ENCODE peak calls at places on chromosomes 11 and 22, in seven cellular contexts. F, R, L, Y, A, V and X are unnamed samples.

GRCh38 chr22:22926359-22927195 is 39.0 kb downstream of the IGLL5 start:
- DNase-seq in A (no peak), R (no peak), Y (no peak), L (no peak), F (no peak), V (no peak), X (no peak)

GRCh38 chr11:122733301-122733686 is 77.8 kb downstream of the UBASH3B start:
- DNase-seq in V (peak), A (no peak), F (peak), Y (peak), R (no peak), L (peak), X (peak)

GRCh38 chr11:103608566-103608965 is 427.9 kb upstream of the DDI1 start:
- DNase-seq in A (no peak), Y (no peak), L (peak), F (no peak), R (no peak), V (no peak), X (peak)

GRCh38 chr11:122618927-122619326 is 36.6 kb upstream of the UBASH3B start:
- DNase-seq in V (no peak), R (no peak), F (no peak), L (no peak), Y (no peak), A (no peak), X (no peak)

GRCh38 chr11:76903325-76903724 is 42.6 kb downstream of the ACER3 start:
- DNase-seq in L (no peak), F (no peak), Y (no peak), R (no peak), V (no peak), A (no peak), X (no peak)

GRCh38 chr22:41987276-41987675 is 11.3 kb upstream of the WBP2NL start:
- DNase-seq in R (no peak), A (peak), V (no peak), F (no peak), Y (no peak), L (no peak), X (no peak)

GRCh38 chr11:114478768-114479167 is 39.5 kb downstream of the REXO2 start:
- DNase-seq in V (no peak), R (no peak), A (no peak), L (no peak), Y (no peak), F (no peak), X (no peak)

GRCh38 chr11:61503135-61503770 is 5.3 kb upstream of the LRRC10B start:
- DNase-seq in A (no peak), Y (no peak), L (no peak), V (no peak), F (no peak), R (no peak), X (no peak)

GRCh38 chr22:23801238-23801821 is 14.6 kb downstream of the SMARCB1 start:
- DNase-seq in R (no peak), L (no peak), Y (no peak), F (no peak), V (no peak), A (no peak), X (no peak)

GRCh38 chr22:27435839-27436581 is 365.5 kb downstream of the MN1 start:
- DNase-seq in A (no peak), R (no peak), L (peak), F (peak), Y (peak), V (no peak), X (peak)

GRCh38 chr11:4063348-4063747 is 31.3 kb upstream of the RRM1 start:
- DNase-seq in R (no peak), A (no peak), F (no peak), L (peak), Y (no peak), V (no peak), X (no peak)

GRCh38 chr22:44571566-44572413 is 73.8 kb upstream of the RTL6 start:
- DNase-seq in V (no peak), R (no peak), L (no peak), Y (no peak), F (no peak), A (peak), X (no peak)

GRCh38 chr11:128862421-128862820 is 4.7 kb downstream of the KCNJ1 start:
- DNase-seq in A (peak), R (no peak), F (no peak), V (no peak), L (no peak), Y (no peak), X (no peak)

GRCh38 chr11:115462004-115462541 is 42.1 kb downstream of the CADM1 start:
- DNase-seq in Y (no peak), V (no peak), L (no peak), R (no peak), F (no peak), A (no peak), X (no peak)

GRCh38 chr11:8206251-8207079 is 37.6 kb upstream of the RIC3 start:
- DNase-seq in A (peak), F (no peak), Y (peak), R (no peak), V (no peak), L (peak), X (no peak)

GRCh38 chr11:47373876-47374820 is 4.2 kb downstream of the SPI1 start:
- DNase-seq in A (peak), Y (peak), F (peak), R (peak), L (peak), V (peak), X (peak)

GRCh38 chr11:8019671-8020597 is 32.8 kb downstream of the EIF3F start:
- DNase-seq in F (no peak), A (peak), V (no peak), R (no peak), L (peak), Y (peak), X (no peak)

GRCh38 chr22:38069372-38070249 is 12.4 kb downstream of the PICK1 start:
- DNase-seq in A (no peak), F (peak), L (no peak), Y (peak), V (peak), R (peak), X (peak)

GRCh38 chr22:38068641-38069371 is 11.6 kb downstream of the PICK1 start:
- DNase-seq in V (no peak), R (no peak), F (no peak), A (no peak), Y (no peak), L (no peak), X (no peak)

GRCh38 chr22:38066381-38067027 is 9.3 kb downstream of the PICK1 start:
- DNase-seq in Y (no peak), L (no peak), F (no peak), V (no peak), R (no peak), A (no peak), X (no peak)

GRCh38 chr22:38067028-38067415 is 9.8 kb downstream of the PICK1 start:
- DNase-seq in R (no peak), L (no peak), Y (no peak), F (no peak), V (no peak), A (no peak), X (no peak)

DNA sequence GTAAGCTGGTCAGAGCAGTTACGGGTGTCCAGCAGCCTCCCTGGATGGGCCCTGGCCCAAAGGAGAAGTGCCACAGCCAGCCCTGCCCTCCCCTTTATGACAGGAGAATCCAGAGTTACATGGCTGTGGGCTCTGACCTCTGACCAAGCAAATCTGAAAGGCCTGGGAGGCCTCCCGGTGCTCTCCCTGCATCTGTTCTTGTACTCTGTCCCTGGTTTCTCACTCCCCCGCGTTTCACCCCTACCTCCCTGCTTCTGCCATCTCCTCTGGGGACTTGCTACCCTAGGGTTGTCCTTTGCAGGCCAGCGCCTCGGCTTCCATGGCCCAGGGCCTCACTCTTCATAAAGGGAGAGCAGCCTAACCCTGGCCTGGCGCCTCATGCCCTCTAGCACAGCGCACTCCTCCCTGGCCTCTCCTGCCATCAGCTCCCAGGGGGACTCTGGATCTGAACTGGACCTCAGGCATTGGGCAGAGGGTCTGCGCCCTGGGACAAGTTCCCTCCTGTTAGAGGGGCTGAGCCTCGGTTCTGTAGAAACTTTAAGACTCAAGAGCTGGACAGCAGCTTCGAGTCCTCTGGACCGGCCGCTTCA is 10.7 kb downstream of the PICK1 start:
- DNase-seq in V (no peak), Y (no peak), A (no peak), R (no peak), L (no peak), F (no peak), X (no peak)
- H3K27ac ChIP-seq in V (no peak), Y (no peak), A (no peak), R (peak), L (no peak), F (no peak), X (no peak)

GRCh38 chr11:78138281-78138680 is 1.1 kb downstream of the ALG8 start:
- DNase-seq in A (no peak), Y (no peak), L (no peak), R (no peak), V (no peak), F (no peak), X (no peak)

GRCh38 chr11:78140392-78141077 is 1.1 kb upstream of the ALG8 start:
- DNase-seq in F (no peak), A (no peak), R (peak), V (no peak), Y (no peak), L (no peak), X (no peak)

GRCh38 chr11:78139422-78140391 is at the start of gene ALG8:
- DNase-seq in L (peak), Y (peak), F (peak), A (peak), V (peak), R (peak), X (peak)

GRCh38 chr11:78138694-78139421 is 568 bp downstream of the ALG8 start:
- DNase-seq in R (peak), A (peak), F (no peak), V (peak), L (peak), Y (no peak), X (peak)
- TF ChIP-seq CTCF in R (peak), A (no peak), F (peak), V (no peak), L (no peak), Y (no peak), X (peak)

DNA sequence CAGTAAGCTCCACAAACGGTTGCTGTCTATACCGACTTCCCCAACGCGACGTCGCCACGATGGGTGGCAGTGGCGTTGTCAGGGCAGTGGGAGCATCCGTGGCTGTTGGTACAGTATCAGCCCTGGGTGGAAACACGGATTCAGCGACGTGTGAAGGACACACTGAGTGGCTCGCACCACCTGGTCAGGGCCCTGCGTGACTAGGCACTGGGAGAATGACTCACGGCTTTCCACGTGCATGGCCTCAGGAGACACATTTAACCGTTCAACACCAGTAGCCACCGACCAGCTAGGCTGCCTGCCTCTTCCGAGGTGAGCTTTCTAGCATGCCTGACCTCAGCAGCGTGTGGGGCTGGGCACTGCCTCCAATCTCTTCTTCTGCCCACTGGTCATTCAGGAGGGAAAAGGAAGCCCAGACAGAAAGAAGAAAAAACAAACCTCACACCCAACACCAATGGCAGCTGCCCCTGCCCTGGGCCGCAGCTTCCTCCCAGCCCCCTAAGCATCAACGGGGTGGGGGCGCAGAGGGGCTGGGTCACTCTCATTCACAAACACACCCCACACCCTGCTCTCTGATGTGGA is 59.0 kb downstream of the MYH9 start:
- DNase-seq in V (peak), R (no peak), F (peak), A (peak), L (peak), Y (peak), X (peak)
- H3K4me3 ChIP-seq in V (no peak), R (no peak), F (peak), A (no peak), L (peak), Y (no peak), X (peak)

GRCh38 chr11:35204614-35205013 is 65.6 kb downstream of the CD44 start:
- DNase-seq in A (no peak), L (no peak), F (no peak), R (no peak), V (no peak), Y (no peak), X (no peak)

GRCh38 chr11:35206616-35207015 is 67.6 kb downstream of the CD44 start:
- DNase-seq in A (no peak), R (no peak), L (no peak), V (no peak), F (no peak), Y (no peak), X (no peak)

GRCh38 chr11:35200811-35201341 is 61.9 kb downstream of the CD44 start:
- DNase-seq in L (no peak), R (no peak), V (no peak), A (no peak), F (no peak), Y (no peak), X (no peak)
- H3K27ac ChIP-seq in L (no peak), R (no peak), V (no peak), A (no peak), F (no peak), Y (no peak), X (no peak)

DNA sequence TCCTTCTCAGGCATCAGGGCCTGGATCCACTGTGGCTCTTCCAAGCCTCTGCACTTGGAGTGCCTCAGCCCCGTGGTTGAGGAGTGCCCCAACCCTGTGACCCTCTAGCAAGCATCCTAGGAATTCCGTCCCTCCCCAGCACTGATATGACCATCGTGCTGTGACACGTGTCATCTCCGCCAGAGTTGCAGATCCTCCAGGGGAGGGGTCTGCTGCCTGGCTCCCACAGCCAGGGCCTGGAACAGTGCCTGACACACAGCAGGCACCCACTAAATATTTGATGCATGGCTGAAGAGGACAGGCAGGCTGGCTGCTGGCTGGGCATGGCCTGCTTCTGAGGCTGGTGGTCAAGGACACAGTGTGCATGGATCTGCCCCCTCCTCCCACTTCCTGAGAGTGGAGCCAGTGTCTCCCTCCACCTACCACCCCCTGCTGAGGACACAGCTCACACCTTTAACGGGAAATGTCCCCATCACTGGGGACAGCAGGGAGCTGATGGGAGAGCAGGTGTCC is 1.7 kb upstream of the CD81 start:
- DNase-seq in R (no peak), F (no peak), Y (no peak), V (no peak), L (no peak), A (no peak), X (no peak)
- TF ChIP-seq CTCF in R (no peak), F (no peak), Y (no peak), V (no peak), L (no peak), A (no peak), X (no peak)

GRCh38 chr11:2929511-2929879 is 275 bp upstream of the PHLDA2 start:
- DNase-seq in L (peak), Y (peak), F (no peak), A (peak), R (no peak), V (peak), X (peak)
- H3K4me3 ChIP-seq in L (peak), Y (peak), F (peak), A (peak), R (peak), V (peak), X (peak)

GRCh38 chr11:126891556-126892217 is 108.9 kb downstream of the KIRREL3 start:
- DNase-seq in A (no peak), R (no peak), V (no peak), F (no peak), L (peak), Y (no peak), X (no peak)

GRCh38 chr11:126888126-126888712 is 112.4 kb downstream of the KIRREL3 start:
- DNase-seq in V (no peak), R (no peak), F (no peak), A (no peak), Y (no peak), L (no peak), X (no peak)

GRCh38 chr11:126892781-126893180 is 107.8 kb downstream of the KIRREL3 start:
- DNase-seq in R (no peak), Y (no peak), F (no peak), L (no peak), V (no peak), A (no peak), X (no peak)

GRCh38 chr11:126893796-126894195 is 106.8 kb downstream of the KIRREL3 start:
- DNase-seq in F (no peak), Y (no peak), V (no peak), L (no peak), R (no peak), A (no peak), X (no peak)

GRCh38 chr11:126890561-126890960 is 110.0 kb downstream of the KIRREL3 start:
- DNase-seq in A (no peak), Y (no peak), R (no peak), L (no peak), V (no peak), F (no peak), X (no peak)
- H3K27ac ChIP-seq in A (no peak), Y (no peak), R (no peak), L (no peak), V (no peak), F (no peak), X (no peak)

DNA sequence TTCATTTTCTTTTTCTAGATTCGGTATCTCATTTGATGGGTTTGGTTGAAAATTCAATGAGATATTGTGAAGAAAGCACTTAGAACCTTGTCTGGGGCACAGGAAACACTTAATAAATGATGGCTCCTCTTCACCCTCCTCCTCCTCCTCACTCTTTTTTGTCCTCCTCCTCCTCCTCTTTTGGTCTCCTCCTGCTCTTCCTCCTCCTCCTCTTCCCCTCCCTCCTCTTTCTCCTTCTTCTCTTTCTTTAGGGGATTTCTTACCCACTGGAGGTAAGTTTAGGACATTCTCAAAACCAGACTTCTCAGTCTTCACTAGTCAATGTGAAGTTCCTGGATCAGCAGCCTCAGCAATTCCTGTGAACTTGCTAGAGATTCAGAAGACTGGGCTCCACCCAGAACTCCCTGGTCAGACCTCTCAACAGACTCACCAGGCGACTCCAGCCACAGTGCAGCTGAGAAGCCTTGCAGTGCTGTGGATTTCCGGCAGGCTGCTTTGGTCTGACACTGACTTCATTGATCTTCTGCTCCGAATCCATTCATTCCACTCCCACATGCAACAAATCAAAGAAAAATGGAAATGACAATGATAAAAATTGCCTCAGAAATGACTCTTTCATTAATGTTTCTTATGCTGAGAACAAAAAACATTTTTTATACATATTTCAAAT is 368.6 kb upstream of the B3GAT1 start:
- DNase-seq in V (no peak), L (no peak), Y (no peak), F (no peak), A (no peak), R (no peak), X (peak)
- TF ChIP-seq CTCF in V (no peak), L (no peak), Y (no peak), F (no peak), A (no peak), R (no peak), X (no peak)